ENCODE peak calls at places on chromosomes 2 and 18, in six cellular contexts. J is Panc1; H is naive thymus-derived CD4-positive, alpha-beta T cell; V is fibroblast of lung; E is GM12878; K is transverse colon. S is an unnamed sample.

GRCh38 chr2:20356042-20356441 is 5.4 kb upstream of the PUM2 start:
- DNase-seq in J (no peak), H (no peak), V (peak; percentile 89), E (no peak), K (no peak), S (no peak)

GRCh38 chr2:161090401-161090800 is 69.8 kb upstream of the TANK start:
- DNase-seq in J (no peak), H (no peak), V (no peak), E (no peak), K (peak; percentile 17), S (peak; percentile 32)

GRCh38 chr2:179068991-179069643 is 19.2 kb upstream of the CCDC141 start:
- DNase-seq in J (no peak), H (no peak), V (no peak), E (no peak), K (no peak), S (no peak)

GRCh38 chr2:5365871-5366461 is 326.2 kb upstream of the SOX11 start:
- DNase-seq in J (peak; percentile 12), H (no peak), V (peak; percentile 67), E (no peak), K (peak; percentile 12), S (no peak)

GRCh38 chr2:73284296-73285161 is at the start of gene FBXO41:
- DNase-seq in J (no peak), H (peak; percentile 43), V (peak; percentile 26), E (peak; percentile 47), K (peak; percentile 57), S (peak; percentile 62)

GRCh38 chr2:133603109-133603508 is 34.8 kb upstream of the NCKAP5 start:
- DNase-seq in J (no peak), H (no peak), V (no peak), E (no peak), K (no peak), S (no peak)

GRCh38 chr18:2402084-2402483 is 169.2 kb downstream of the METTL4 start:
- DNase-seq in J (no peak), H (no peak), V (no peak), E (no peak), K (no peak), S (no peak)

GRCh38 chr18:50970006-50970405 is 2.2 kb downstream of the ELAC1 start:
- DNase-seq in J (no peak), H (no peak), V (no peak), E (no peak), K (peak; percentile 64), S (no peak)

GRCh38 chr18:7259482-7259881 is 28.6 kb downstream of the LRRC30 start:
- DNase-seq in J (no peak), H (no peak), V (no peak), E (no peak), K (no peak), S (no peak)

GRCh38 chr2:220163486-220163885 is 536.1 kb downstream of the SLC4A3 start:
- DNase-seq in J (no peak), H (no peak), V (no peak), E (no peak), K (no peak), S (no peak)

GRCh38 chr18:63962137-63962536 is 7.7 kb upstream of the SERPINB8 start:
- DNase-seq in J (no peak), H (no peak), V (no peak), E (no peak), K (no peak), S (no peak)

GRCh38 chr18:28189400-28190239 is 12.7 kb upstream of the CDH2 start:
- DNase-seq in J (no peak), H (no peak), V (peak; percentile 89), E (peak; percentile 5), K (no peak), S (no peak)

GRCh38 chr2:120579916-120580685 is 155.6 kb upstream of the GLI2 start:
- DNase-seq in J (no peak), H (no peak), V (no peak), E (no peak), K (no peak), S (no peak)

GRCh38 chr2:2901384-2902345 is 476.0 kb downstream of the EIPR1 start:
- DNase-seq in J (no peak), H (no peak), V (no peak), E (peak; percentile 56), K (no peak), S (no peak)

GRCh38 chr18:37484893-37485834 is 80.4 kb downstream of the CELF4 start:
- DNase-seq in J (no peak), H (no peak), V (peak; percentile 4), E (no peak), K (peak; percentile 16), S (no peak)

GRCh38 chr2:143473206-143473605 is 344.0 kb downstream of the ARHGAP15 start:
- DNase-seq in J (no peak), H (no peak), V (peak; percentile 60), E (no peak), K (no peak), S (no peak)

GRCh38 chr2:235543126-235543750 is 49.4 kb downstream of the AGAP1 start:
- DNase-seq in J (no peak), H (no peak), V (no peak), E (no peak), K (peak; percentile 52), S (no peak)

DNA sequence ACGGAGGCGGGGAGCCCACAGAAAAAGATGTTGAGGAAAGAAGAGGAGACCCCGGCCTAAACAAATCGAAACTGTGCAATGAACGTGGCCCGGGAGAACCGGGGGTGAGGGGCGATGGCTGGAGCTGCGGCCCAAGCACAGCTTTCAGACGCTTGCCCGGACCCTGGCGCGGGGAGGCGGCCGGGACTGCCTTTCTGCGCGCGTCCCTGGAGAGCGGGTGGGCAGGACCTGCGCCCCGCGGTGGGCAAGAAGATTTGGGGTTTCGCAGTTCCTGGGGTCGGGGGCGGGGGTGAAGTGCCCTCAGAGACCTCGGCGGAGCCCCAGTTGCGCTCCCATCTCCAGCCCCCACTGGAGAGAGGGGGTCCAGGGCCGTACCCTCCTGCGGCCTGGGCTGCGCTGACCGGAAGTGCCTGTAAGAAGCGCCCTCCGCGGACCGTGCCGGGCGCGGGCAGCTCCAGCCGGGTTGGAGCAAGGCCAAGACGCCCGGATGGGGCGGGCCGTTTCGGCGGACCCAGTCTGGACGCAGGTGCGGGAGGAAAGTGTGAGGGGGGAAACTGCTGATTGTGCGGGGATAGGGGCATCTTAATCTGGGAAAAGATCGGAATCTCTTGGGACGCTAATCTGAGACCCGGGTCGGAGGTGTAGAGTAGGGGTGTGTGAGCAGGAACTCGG is 11.6 kb downstream of the EN1 start:
- DNase-seq in J (no peak), H (no peak), V (no peak), E (no peak), K (no peak), S (no peak)
- H3K27me3 ChIP-seq in J (peaks cover 5% of the 10 kb centered on the region), H (peaks cover 17% of the 10 kb centered on the region), V (peaks cover 72% of the 10 kb centered on the region), E (peaks cover 7% of the 10 kb centered on the region), K (peaks cover 100% of the 10 kb centered on the region), S (peaks cover 46% of the 10 kb centered on the region)

GRCh38 chr2:28654286-28654980 is 97.2 kb upstream of the PPP1CB start:
- DNase-seq in J (no peak), H (no peak), V (no peak), E (no peak), K (no peak), S (no peak)
- H3K4me1 ChIP-seq in J (peaks cover 4% of the 10 kb centered on the region), H (no peaks in the 10 kb centered on the region), V (peaks cover 17% of the 10 kb centered on the region), E (peaks cover 6% of the 10 kb centered on the region), K (peaks cover 61% of the 10 kb centered on the region), S (peaks cover 18% of the 10 kb centered on the region)

GRCh38 chr2:108399479-108399878 is 21.7 kb downstream of the SULT1C4 start:
- DNase-seq in J (no peak), H (no peak), V (peak; percentile 23), E (no peak), K (no peak), S (no peak)
- H3K9me3 ChIP-seq in J (peaks cover 4% of the 10 kb centered on the region), H (peaks cover 29% of the 10 kb centered on the region), V (peaks cover 2% of the 10 kb centered on the region), E (peaks cover 6% of the 10 kb centered on the region), K (peaks cover 13% of the 10 kb centered on the region), S (no peaks in the 10 kb centered on the region)

GRCh38 chr2:74499269-74499939 is at the start of gene LBX2:
- DNase-seq in J (no peak), H (no peak), V (no peak), E (no peak), K (no peak), S (no peak)
- H3K27me3 ChIP-seq in J (no peaks in the 10 kb centered on the region), H (peaks cover 34% of the 10 kb centered on the region), V (no peaks in the 10 kb centered on the region), E (peaks cover 25% of the 10 kb centered on the region), K (peaks cover 42% of the 10 kb centered on the region), S (peaks cover 39% of the 10 kb centered on the region)

GRCh38 chr2:152445375-152445774 is 110.4 kb downstream of the FMNL2 start:
- DNase-seq in J (no peak), H (no peak), V (no peak), E (no peak), K (no peak), S (no peak)

GRCh38 chr2:152446213-152446612 is 111.2 kb downstream of the FMNL2 start:
- DNase-seq in J (no peak), H (no peak), V (no peak), E (no peak), K (no peak), S (no peak)

GRCh38 chr2:152443771-152444170 is 108.8 kb downstream of the FMNL2 start:
- DNase-seq in J (no peak), H (no peak), V (peak; percentile 53), E (no peak), K (no peak), S (no peak)

GRCh38 chr2:152445791-152446201 is 110.8 kb downstream of the FMNL2 start:
- DNase-seq in J (no peak), H (no peak), V (peak; percentile 84), E (no peak), K (no peak), S (no peak)

DNA sequence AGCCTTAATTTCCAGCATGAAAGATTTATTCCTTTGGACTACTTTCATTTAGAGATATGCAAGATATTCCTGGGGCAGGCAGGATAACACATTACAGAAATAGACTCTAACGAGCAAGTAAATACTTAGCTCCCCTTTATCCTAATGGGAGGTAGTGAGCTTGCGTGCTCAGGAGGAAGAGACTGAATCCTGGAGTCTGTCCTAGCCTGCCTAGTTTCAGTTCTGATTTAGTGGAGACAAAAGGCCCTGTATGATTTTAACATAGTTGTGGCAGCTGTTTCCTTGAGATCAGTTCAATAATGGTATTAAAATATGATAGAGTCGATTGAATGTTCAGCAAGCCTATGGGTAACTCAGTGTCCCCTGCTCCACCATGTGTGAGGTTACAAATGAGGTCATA is 109.5 kb downstream of the FMNL2 start:
- DNase-seq in J (no peak), H (no peak), V (no peak), E (no peak), K (no peak), S (no peak)
- H3K4me1 ChIP-seq in J (peaks cover 7% of the 10 kb centered on the region), H (no peaks in the 10 kb centered on the region), V (peaks cover 7% of the 10 kb centered on the region), E (no peaks in the 10 kb centered on the region), K (peaks cover 24% of the 10 kb centered on the region), S (no peaks in the 10 kb centered on the region)

DNA sequence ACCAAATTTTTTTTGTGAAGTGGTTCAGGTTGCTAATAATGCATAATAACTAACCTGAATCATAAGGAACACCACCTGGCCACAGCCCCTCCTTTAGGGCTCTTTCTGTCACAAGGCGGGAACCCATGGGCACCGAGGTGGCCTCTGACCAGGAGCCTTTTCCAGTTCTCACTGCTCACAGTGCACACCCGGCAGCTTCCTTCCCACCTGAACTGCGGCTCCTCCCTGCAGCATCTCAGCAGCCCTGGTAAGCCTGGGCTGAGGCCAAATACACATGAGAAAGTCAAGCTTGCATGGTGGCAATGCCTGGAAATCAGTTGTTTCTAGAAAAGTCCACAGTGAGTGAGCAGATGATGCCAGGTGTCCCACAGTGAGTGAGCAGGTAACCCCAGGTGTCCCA is 77.6 kb upstream of the SNTG2 start:
- DNase-seq in J (no peak), H (no peak), V (no peak), E (no peak), K (no peak), S (no peak)
- H3K9me3 ChIP-seq in J (no peaks in the 10 kb centered on the region), H (no peaks in the 10 kb centered on the region), V (no peaks in the 10 kb centered on the region), E (no peaks in the 10 kb centered on the region), K (no peaks in the 10 kb centered on the region), S (no peaks in the 10 kb centered on the region)

S was measured in CD4-positive, alpha-beta memory T cell.